ENCODE peak calls at places on chromosomes 6 and 20, in eight cellular contexts. O is stromal cell of bone marrow; T is RPMI8226; Q is anterior cingulate cortex; B is stimulated activated CD4-positive, alpha-beta T cell treated with anti-CD3 and anti-CD28 coated beads, Interleukin-1b, Interleukin-23, amount 100 ng/mL, for 24 hours; M is skeletal muscle cell; Z is neural crest cell; J is Calu3. H is an unnamed sample.
A peak's percentile ranks its signal among the peaks of the same experiment; 100 is the strongest.

GRCh38 chr6:16812993-16813392 is 51.7 kb upstream of the ATXN1 start:
- DNase-seq in O (no peak), T (no peak), Q (no peak), B (no peak), M (no peak), Z (no peak), J (no peak), H (no peak)

GRCh38 chr6:56484669-56485068 is 158.0 kb downstream of the DST start:
- DNase-seq in O (peak; percentile 9), T (no peak), Q (no peak), B (no peak), M (no peak), Z (no peak), J (no peak), H (no peak)

GRCh38 chr20:56171087-56172012 is 77.2 kb upstream of the MC3R start:
- DNase-seq in O (no peak), T (peak; percentile 21), Q (peak; percentile 21), B (no peak), M (no peak), Z (no peak), J (no peak), H (peak; percentile 82)

GRCh38 chr20:64068381-64069208 is 5.6 kb downstream of the TCEA2 start:
- DNase-seq in O (no peak), T (no peak), Q (no peak), B (no peak), M (no peak), Z (no peak), J (no peak), H (no peak)

GRCh38 chr6:12973302-12973865 is 256.8 kb downstream of the PHACTR1 start:
- DNase-seq in O (no peak), T (no peak), Q (no peak), B (no peak), M (no peak), Z (no peak), J (no peak), H (no peak)

GRCh38 chr20:31716351-31716750 is 6.3 kb downstream of the BCL2L1 start:
- DNase-seq in O (no peak), T (no peak), Q (no peak), B (no peak), M (no peak), Z (no peak), J (no peak), H (no peak)

GRCh38 chr6:155317186-155317585 is 2.9 kb upstream of the TFB1M start:
- DNase-seq in O (no peak), T (no peak), Q (no peak), B (no peak), M (no peak), Z (no peak), J (no peak), H (no peak)

GRCh38 chr20:17638835-17639407 is 43.1 kb downstream of the RRBP1 start:
- DNase-seq in O (no peak), T (no peak), Q (no peak), B (no peak), M (no peak), Z (no peak), J (no peak), H (no peak)

GRCh38 chr20:19025430-19026120 is 186.9 kb upstream of the SLC24A3 start:
- DNase-seq in O (no peak), T (no peak), Q (no peak), B (no peak), M (no peak), Z (no peak), J (no peak), H (no peak)

GRCh38 chr6:99547526-99547925 is 20.9 kb downstream of the CCNC start:
- DNase-seq in O (no peak), T (no peak), Q (no peak), B (no peak), M (no peak), Z (no peak), J (no peak), H (no peak)

GRCh38 chr6:113591896-113592827 is 265.0 kb upstream of the MARCKS start:
- DNase-seq in O (no peak), T (peak; percentile 47), Q (no peak), B (no peak), M (no peak), Z (no peak), J (no peak), H (no peak)

GRCh38 chr20:61044499-61044898 is 207.6 kb upstream of the CDH4 start:
- DNase-seq in O (no peak), T (peak; percentile 16), Q (no peak), B (no peak), M (no peak), Z (peak; percentile 18), J (no peak), H (no peak)

GRCh38 chr6:157670466-157671186 is 152.4 kb upstream of the SNX9 start:
- DNase-seq in O (no peak), T (no peak), Q (no peak), B (no peak), M (no peak), Z (no peak), J (no peak), H (no peak)

GRCh38 chr6:113328886-113329381 is 528.2 kb upstream of the MARCKS start:
- DNase-seq in O (no peak), T (no peak), Q (no peak), B (no peak), M (no peak), Z (peak; percentile 5), J (no peak), H (peak; percentile 22)

GRCh38 chr6:28747631-28748157 is 176.1 kb downstream of the TRIM27 start:
- DNase-seq in O (no peak), T (peak; percentile 89), Q (no peak), B (no peak), M (peak; percentile 4), Z (peak; percentile 5), J (peak; percentile 87), H (peak; percentile 68)

GRCh38 chr6:110341671-110342304 is 16.4 kb downstream of the METTL24 start:
- DNase-seq in O (no peak), T (no peak), Q (no peak), B (no peak), M (no peak), Z (peak; percentile 43), J (peak; percentile 38), H (peak; percentile 57)

H was measured in T47D.